ENCODE peak calls at places on chromosomes 16 and 17, in seven cellular contexts. One of them, this sample, is unnamed.

GRCh38 chr17:19368119-19368660 is 5.7 kb upstream of the B9D1 start:
- DNase-seq in ovary: no peak
- DNase-seq in heart left ventricle: no peak
- DNase-seq in heart right ventricle: no peak
- DNase-seq in fibroblast of lung: no peak
- DNase-seq in Peyer's patch: no peak
- DNase-seq in CD8-positive, alpha-beta T cell: no peak
- DNase-seq in this sample: no peak

GRCh38 chr16:81696959-81697293 is 82.2 kb upstream of the PLCG2 start:
- DNase-seq in ovary: no peak
- DNase-seq in heart left ventricle: no peak
- DNase-seq in heart right ventricle: no peak
- DNase-seq in fibroblast of lung: no peak
- DNase-seq in Peyer's patch: no peak
- DNase-seq in CD8-positive, alpha-beta T cell: no peak
- DNase-seq in this sample: no peak

GRCh38 chr16:67872631-67873434 is at the start of gene EDC4:
- DNase-seq in ovary: peak; percentile 84
- DNase-seq in heart left ventricle: peak; percentile 91
- DNase-seq in heart right ventricle: peak; percentile 90
- DNase-seq in fibroblast of lung: peak; percentile 80
- DNase-seq in Peyer's patch: peak; percentile 81
- DNase-seq in CD8-positive, alpha-beta T cell: peak; percentile 88
- DNase-seq in this sample: peak; percentile 88

GRCh38 chr17:16463341-16464000 is 28.5 kb downstream of the LRRC75A start:
- DNase-seq in ovary: no peak
- DNase-seq in heart left ventricle: peak; percentile 67
- DNase-seq in heart right ventricle: peak; percentile 62
- DNase-seq in fibroblast of lung: peak; percentile 59
- DNase-seq in Peyer's patch: no peak
- DNase-seq in CD8-positive, alpha-beta T cell: no peak
- DNase-seq in this sample: peak; percentile 63

GRCh38 chr16:70253291-70254094 is 1.8 kb upstream of the EXOSC6 start:
- DNase-seq in ovary: no peak
- DNase-seq in heart left ventricle: no peak
- DNase-seq in heart right ventricle: peak; percentile 30
- DNase-seq in fibroblast of lung: peak; percentile 47
- DNase-seq in Peyer's patch: peak; percentile 34
- DNase-seq in CD8-positive, alpha-beta T cell: peak; percentile 32
- DNase-seq in this sample: no peak

GRCh38 chr17:18182190-18182977 is 1.2 kb upstream of the ALKBH5 start:
- DNase-seq in ovary: peak; percentile 66
- DNase-seq in heart left ventricle: peak; percentile 75
- DNase-seq in heart right ventricle: peak; percentile 52
- DNase-seq in fibroblast of lung: no peak
- DNase-seq in Peyer's patch: no peak
- DNase-seq in CD8-positive, alpha-beta T cell: no peak
- DNase-seq in this sample: peak; percentile 49

GRCh38 chr16:87855852-87856715 is 13.2 kb downstream of the SLC7A5 start:
- DNase-seq in ovary: no peak
- DNase-seq in heart left ventricle: peak; percentile 65
- DNase-seq in heart right ventricle: peak; percentile 31
- DNase-seq in fibroblast of lung: peak; percentile 56
- DNase-seq in Peyer's patch: peak; percentile 87
- DNase-seq in CD8-positive, alpha-beta T cell: peak; percentile 52
- DNase-seq in this sample: peak; percentile 60

GRCh38 chr17:40069751-40070643 is 7.2 kb downstream of the THRA start:
- DNase-seq in ovary: peak; percentile 65
- DNase-seq in heart left ventricle: peak; percentile 62
- DNase-seq in heart right ventricle: peak; percentile 69
- DNase-seq in fibroblast of lung: peak; percentile 56
- DNase-seq in Peyer's patch: peak; percentile 63
- DNase-seq in CD8-positive, alpha-beta T cell: peak; percentile 56
- DNase-seq in this sample: no peak

GRCh38 chr16:57386381-57386951 is 14.2 kb downstream of the CX3CL1 start:
- DNase-seq in ovary: no peak
- DNase-seq in heart left ventricle: no peak
- DNase-seq in heart right ventricle: peak; percentile 68
- DNase-seq in fibroblast of lung: peak; percentile 59
- DNase-seq in Peyer's patch: no peak
- DNase-seq in CD8-positive, alpha-beta T cell: no peak
- DNase-seq in this sample: no peak

GRCh38 chr17:57226793-57227192 is 29.5 kb upstream of the MSI2 start:
- DNase-seq in ovary: no peak
- DNase-seq in heart left ventricle: no peak
- DNase-seq in heart right ventricle: no peak
- DNase-seq in fibroblast of lung: no peak
- DNase-seq in Peyer's patch: no peak
- DNase-seq in CD8-positive, alpha-beta T cell: no peak
- DNase-seq in this sample: no peak

GRCh38 chr17:76948726-76949342 is 80.6 kb downstream of the MGAT5B start:
- DNase-seq in ovary: no peak
- DNase-seq in heart left ventricle: no peak
- DNase-seq in heart right ventricle: no peak
- DNase-seq in fibroblast of lung: no peak
- DNase-seq in Peyer's patch: no peak
- DNase-seq in CD8-positive, alpha-beta T cell: no peak
- DNase-seq in this sample: no peak

GRCh38 chr16:86618431-86619262 is 40.3 kb downstream of the FOXL1 start:
- DNase-seq in ovary: no peak
- DNase-seq in heart left ventricle: peak; percentile 47
- DNase-seq in heart right ventricle: no peak
- DNase-seq in fibroblast of lung: peak; percentile 72
- DNase-seq in Peyer's patch: no peak
- DNase-seq in CD8-positive, alpha-beta T cell: no peak
- DNase-seq in this sample: no peak

DNA sequence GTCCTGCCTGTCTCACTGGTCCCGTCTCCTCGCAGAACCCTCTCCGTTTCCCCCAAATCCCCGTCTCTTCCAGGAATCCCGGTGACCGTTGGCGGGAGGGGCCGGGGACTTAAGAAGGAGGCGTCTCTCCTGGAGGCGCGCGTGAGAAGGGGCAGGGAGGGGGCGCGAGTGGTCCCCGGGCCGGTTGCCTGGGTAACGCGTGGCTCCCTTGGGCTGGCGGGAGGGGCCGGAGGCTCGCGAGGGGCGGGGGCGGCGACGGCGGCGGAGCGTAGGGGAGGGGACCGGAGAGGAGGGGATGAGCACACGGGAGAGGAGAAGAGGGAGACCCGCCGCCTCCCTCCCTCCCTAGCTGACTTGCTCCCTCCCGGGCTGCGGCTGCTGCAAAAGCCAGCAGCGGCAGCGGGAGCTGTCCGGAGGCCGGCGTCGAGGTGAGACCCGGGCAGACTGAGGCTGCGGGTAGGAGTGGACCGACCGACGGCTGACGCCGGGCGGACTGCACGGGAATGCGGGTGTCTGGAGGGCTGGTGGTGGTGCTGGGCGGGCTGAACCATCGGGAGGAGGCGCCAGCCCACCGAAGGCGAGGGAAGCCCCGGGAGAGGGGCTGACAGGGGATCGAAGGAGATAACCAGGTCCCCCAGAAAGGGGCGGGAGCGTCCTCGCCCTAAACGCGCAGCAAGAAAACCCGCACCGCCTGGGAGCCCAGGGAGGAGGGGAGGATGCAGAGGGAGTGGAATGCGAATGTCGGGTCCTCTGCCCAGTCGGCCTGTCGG is at the start of gene PRRT2:
- DNase-seq in ovary: peak; percentile 89
- DNase-seq in heart left ventricle: peak; percentile 81
- DNase-seq in heart right ventricle: peak; percentile 68
- DNase-seq in fibroblast of lung: no peak
- DNase-seq in Peyer's patch: peak; percentile 51
- DNase-seq in CD8-positive, alpha-beta T cell: peak; percentile 49
- DNase-seq in this sample: peak; percentile 72
- H3K4me1 ChIP-seq in ovary: peaks cover 36% of the 10 kb centered on the region
- H3K4me1 ChIP-seq in heart left ventricle: peaks cover 62% of the 10 kb centered on the region
- H3K4me1 ChIP-seq in heart right ventricle: peaks cover 86% of the 10 kb centered on the region
- H3K4me1 ChIP-seq in fibroblast of lung: peaks cover 45% of the 10 kb centered on the region
- H3K4me1 ChIP-seq in Peyer's patch: peaks cover 74% of the 10 kb centered on the region
- H3K4me1 ChIP-seq in CD8-positive, alpha-beta T cell: peaks cover 65% of the 10 kb centered on the region
- H3K4me1 ChIP-seq in this sample: peaks cover 93% of the 10 kb centered on the region

GRCh38 chr16:8575399-8575798 is 14.9 kb downstream of the TMEM114 start:
- DNase-seq in ovary: no peak
- DNase-seq in heart left ventricle: no peak
- DNase-seq in heart right ventricle: no peak
- DNase-seq in fibroblast of lung: no peak
- DNase-seq in Peyer's patch: no peak
- DNase-seq in CD8-positive, alpha-beta T cell: no peak
- DNase-seq in this sample: no peak

GRCh38 chr16:8572919-8573724 is 17.2 kb downstream of the TMEM114 start:
- DNase-seq in ovary: no peak
- DNase-seq in heart left ventricle: no peak
- DNase-seq in heart right ventricle: no peak
- DNase-seq in fibroblast of lung: peak; percentile 51
- DNase-seq in Peyer's patch: no peak
- DNase-seq in CD8-positive, alpha-beta T cell: no peak
- DNase-seq in this sample: no peak

GRCh38 chr16:8577678-8578304 is 12.5 kb downstream of the TMEM114 start:
- DNase-seq in ovary: no peak
- DNase-seq in heart left ventricle: no peak
- DNase-seq in heart right ventricle: no peak
- DNase-seq in fibroblast of lung: no peak
- DNase-seq in Peyer's patch: no peak
- DNase-seq in CD8-positive, alpha-beta T cell: no peak
- DNase-seq in this sample: no peak

GRCh38 chr16:8579559-8579958 is 10.8 kb downstream of the TMEM114 start:
- DNase-seq in ovary: no peak
- DNase-seq in heart left ventricle: no peak
- DNase-seq in heart right ventricle: no peak
- DNase-seq in fibroblast of lung: no peak
- DNase-seq in Peyer's patch: no peak
- DNase-seq in CD8-positive, alpha-beta T cell: no peak
- DNase-seq in this sample: no peak

DNA sequence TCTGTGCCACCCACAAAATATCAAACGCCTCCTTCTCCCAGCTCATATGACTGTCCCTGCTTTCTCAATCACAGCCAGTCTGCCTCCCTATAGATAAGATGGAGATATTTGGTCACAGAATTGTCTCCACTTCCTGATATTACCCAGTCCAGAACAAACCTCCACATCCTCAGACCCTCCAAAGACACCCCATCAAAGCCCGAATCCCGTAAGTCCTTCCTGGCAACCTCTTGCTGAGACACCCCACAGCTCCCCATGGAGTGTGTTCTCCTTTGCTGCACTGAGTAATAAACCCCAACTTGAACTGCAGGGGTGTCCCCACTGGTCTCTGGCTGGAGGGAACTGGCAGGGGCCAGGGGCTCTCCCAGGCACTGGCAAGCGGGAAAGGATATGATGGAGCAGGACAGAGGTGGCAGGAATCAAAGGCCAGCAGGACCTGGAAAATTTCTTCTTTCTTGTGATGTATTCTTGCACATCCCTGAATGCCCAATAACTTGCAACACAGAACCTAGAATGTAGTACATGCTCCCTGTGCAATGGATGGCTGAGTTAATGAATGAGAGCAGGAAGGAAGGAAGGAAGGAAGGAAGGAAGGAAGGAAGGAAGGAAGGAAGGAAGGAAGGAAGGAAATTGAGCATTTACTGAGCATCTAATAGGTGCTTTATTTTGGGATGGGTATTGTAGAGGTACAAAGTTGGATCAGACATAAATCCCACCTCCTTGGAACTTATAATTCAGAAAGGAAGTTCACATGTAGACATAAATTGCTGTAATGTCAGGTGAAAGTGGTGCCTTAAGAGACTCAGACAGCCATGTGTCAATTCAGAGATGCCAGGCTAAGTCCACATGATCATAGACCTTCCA is 13.9 kb downstream of the TMEM114 start:
- DNase-seq in ovary: no peak
- DNase-seq in heart left ventricle: no peak
- DNase-seq in heart right ventricle: no peak
- DNase-seq in fibroblast of lung: no peak
- DNase-seq in Peyer's patch: no peak
- DNase-seq in CD8-positive, alpha-beta T cell: no peak
- DNase-seq in this sample: no peak
- TF ChIP-seq CTCF in ovary: no peak
- TF ChIP-seq CTCF in heart left ventricle: no peak
- TF ChIP-seq CTCF in heart right ventricle: no peak
- TF ChIP-seq CTCF in fibroblast of lung: no peak
- TF ChIP-seq CTCF in Peyer's patch: no peak
- TF ChIP-seq CTCF in CD8-positive, alpha-beta T cell: no peak
- TF ChIP-seq CTCF in this sample: no peak

GRCh38 chr17:68731465-68731864 is 130.3 kb upstream of the FAM20A start:
- DNase-seq in ovary: no peak
- DNase-seq in heart left ventricle: no peak
- DNase-seq in heart right ventricle: no peak
- DNase-seq in fibroblast of lung: no peak
- DNase-seq in Peyer's patch: no peak
- DNase-seq in CD8-positive, alpha-beta T cell: no peak
- DNase-seq in this sample: no peak

GRCh38 chr17:68734911-68735310 is 133.7 kb upstream of the FAM20A start:
- DNase-seq in ovary: no peak
- DNase-seq in heart left ventricle: no peak
- DNase-seq in heart right ventricle: no peak
- DNase-seq in fibroblast of lung: no peak
- DNase-seq in Peyer's patch: no peak
- DNase-seq in CD8-positive, alpha-beta T cell: no peak
- DNase-seq in this sample: no peak

GRCh38 chr17:68732301-68732749 is 131.2 kb upstream of the FAM20A start:
- DNase-seq in ovary: no peak
- DNase-seq in heart left ventricle: no peak
- DNase-seq in heart right ventricle: no peak
- DNase-seq in fibroblast of lung: no peak
- DNase-seq in Peyer's patch: no peak
- DNase-seq in CD8-positive, alpha-beta T cell: no peak
- DNase-seq in this sample: no peak

GRCh38 chr17:68733241-68734176 is 132.3 kb upstream of the FAM20A start:
- DNase-seq in ovary: peak; percentile 37
- DNase-seq in heart left ventricle: peak; percentile 44
- DNase-seq in heart right ventricle: peak; percentile 11
- DNase-seq in fibroblast of lung: peak; percentile 33
- DNase-seq in Peyer's patch: no peak
- DNase-seq in CD8-positive, alpha-beta T cell: no peak
- DNase-seq in this sample: no peak

DNA sequence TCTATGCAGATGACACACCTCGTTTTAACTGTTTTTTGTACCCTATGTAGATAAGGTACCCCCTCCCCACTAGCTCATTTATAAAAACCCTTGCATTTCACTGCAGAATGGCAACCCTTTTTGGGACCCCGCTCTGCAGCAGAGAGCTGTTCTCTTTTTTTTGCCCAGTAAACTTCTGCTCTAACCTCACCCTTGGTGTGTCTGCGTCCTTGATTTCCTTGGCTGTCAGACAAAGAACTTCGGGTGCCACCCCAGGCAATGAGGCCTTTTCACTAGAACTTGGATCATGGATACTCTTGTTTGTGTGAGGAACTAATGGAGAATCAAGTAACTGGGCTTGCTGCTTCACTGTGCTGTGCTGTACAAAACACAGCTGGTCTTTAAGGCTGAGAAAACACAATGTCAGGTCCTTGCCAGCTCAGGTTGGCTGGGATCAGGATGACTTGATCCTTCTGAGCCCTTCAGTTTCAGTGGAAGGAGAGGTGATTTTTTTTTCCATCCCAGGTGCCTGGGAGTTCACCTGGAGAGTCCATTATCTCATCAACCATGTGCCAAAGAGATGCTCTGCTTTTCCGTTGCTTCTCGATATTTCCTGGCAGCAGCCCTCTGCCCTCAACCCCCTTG is 133.1 kb upstream of the FAM20A start:
- DNase-seq in ovary: no peak
- DNase-seq in heart left ventricle: no peak
- DNase-seq in heart right ventricle: no peak
- DNase-seq in fibroblast of lung: no peak
- DNase-seq in Peyer's patch: no peak
- DNase-seq in CD8-positive, alpha-beta T cell: no peak
- DNase-seq in this sample: no peak
- H3K27ac ChIP-seq in ovary: no peak overlapping the region
- H3K27ac ChIP-seq in heart left ventricle: no peak overlapping the region
- H3K27ac ChIP-seq in heart right ventricle: peak overlapping the region; percentile 76
- H3K27ac ChIP-seq in fibroblast of lung: no peak overlapping the region
- H3K27ac ChIP-seq in Peyer's patch: no peak overlapping the region
- H3K27ac ChIP-seq in CD8-positive, alpha-beta T cell: no peak overlapping the region
- H3K27ac ChIP-seq in this sample: peak overlapping the region; percentile 64

GRCh38 chr17:691423-691822 is 23.2 kb downstream of the VPS53 start:
- DNase-seq in ovary: no peak
- DNase-seq in heart left ventricle: no peak
- DNase-seq in heart right ventricle: no peak
- DNase-seq in fibroblast of lung: no peak
- DNase-seq in Peyer's patch: no peak
- DNase-seq in CD8-positive, alpha-beta T cell: no peak
- DNase-seq in this sample: no peak
- H3K4me1 ChIP-seq in ovary: peaks cover 8% of the 10 kb centered on the region
- H3K4me1 ChIP-seq in heart left ventricle: no peaks in the 10 kb centered on the region
- H3K4me1 ChIP-seq in heart right ventricle: peaks cover 9% of the 10 kb centered on the region
- H3K4me1 ChIP-seq in fibroblast of lung: peaks cover 33% of the 10 kb centered on the region
- H3K4me1 ChIP-seq in Peyer's patch: no peaks in the 10 kb centered on the region
- H3K4me1 ChIP-seq in CD8-positive, alpha-beta T cell: no peaks in the 10 kb centered on the region
- H3K4me1 ChIP-seq in this sample: peaks cover 4% of the 10 kb centered on the region